ENCODE peak calls at places on chromosomes 4 and X, in eight cellular contexts. M is PC-3, V is fibroblast of mammary gland, D is gastrocnemius medialis, P is fibroblast of lung, K is epithelial cell of esophagus, L is upper lobe of left lung, X is psoas muscle. C is an unnamed sample.

GRCh38 chr4:1793940-1794808 is 1.1 kb downstream of the FGFR3 start:
- DNase-seq in X (no peak), P (peak), M (no peak), L (no peak), K (peak), V (no peak), D (no peak), C (no peak)

GRCh38 chr4:38188631-38189101 is 228.5 kb downstream of the PTTG2 start:
- DNase-seq in X (no peak), P (no peak), M (peak), L (peak), D (no peak), K (peak), V (peak), C (no peak)

GRCh38 chrX:15350329-15350996 is 15.1 kb upstream of the PIGA start:
- DNase-seq in V (no peak), K (no peak), X (no peak), D (no peak), M (no peak), L (no peak), P (no peak), C (no peak)

GRCh38 chr4:157447195-157447594 is 226.7 kb downstream of the GRIA2 start:
- DNase-seq in D (no peak), K (peak), V (no peak), L (no peak), X (no peak), P (no peak), M (peak), C (no peak)

GRCh38 chrX:27807690-27808089 is at the start of gene MAGEB10:
- DNase-seq in M (no peak), L (no peak), V (no peak), K (no peak), D (no peak), X (no peak), P (no peak), C (no peak)

GRCh38 chrX:14941301-14941700 is 68.1 kb downstream of the MOSPD2 start:
- DNase-seq in K (no peak), X (no peak), V (no peak), L (no peak), D (no peak), M (no peak), P (no peak), C (no peak)

GRCh38 chr4:85952518-85952917 is 407.3 kb downstream of the MAPK10 start:
- DNase-seq in K (peak), M (peak), L (no peak), V (peak), P (peak), X (no peak), D (no peak), C (no peak)

GRCh38 chr4:99126376-99126775 is 17.7 kb downstream of the ADH4 start:
- DNase-seq in M (no peak), P (no peak), K (no peak), L (no peak), D (no peak), V (no peak), X (no peak), C (no peak)

GRCh38 chr4:169283114-169283509 is 12.4 kb upstream of the SH3RF1 start:
- DNase-seq in M (peak), D (no peak), V (peak), K (peak), L (no peak), X (no peak), P (peak), C (no peak)

GRCh38 chr4:18442957-18443356 is 421.4 kb upstream of the LCORL start:
- DNase-seq in X (no peak), P (no peak), M (no peak), K (no peak), D (no peak), V (no peak), L (no peak), C (no peak)

GRCh38 chr4:152778656-152779512 is 646 bp downstream of the TIGD4 start:
- DNase-seq in D (peak), M (peak), P (no peak), L (peak), K (peak), X (no peak), V (peak), C (no peak)

GRCh38 chr4:141346144-141346543 is 125.4 kb downstream of the ZNF330 start:
- DNase-seq in V (peak), K (peak), L (no peak), D (no peak), X (no peak), P (peak), M (peak), C (no peak)
- TF ChIP-seq CTCF in V (peak), K (peak), L (peak), D (peak), X (peak), P (peak), M (peak), C (peak)

DNA sequence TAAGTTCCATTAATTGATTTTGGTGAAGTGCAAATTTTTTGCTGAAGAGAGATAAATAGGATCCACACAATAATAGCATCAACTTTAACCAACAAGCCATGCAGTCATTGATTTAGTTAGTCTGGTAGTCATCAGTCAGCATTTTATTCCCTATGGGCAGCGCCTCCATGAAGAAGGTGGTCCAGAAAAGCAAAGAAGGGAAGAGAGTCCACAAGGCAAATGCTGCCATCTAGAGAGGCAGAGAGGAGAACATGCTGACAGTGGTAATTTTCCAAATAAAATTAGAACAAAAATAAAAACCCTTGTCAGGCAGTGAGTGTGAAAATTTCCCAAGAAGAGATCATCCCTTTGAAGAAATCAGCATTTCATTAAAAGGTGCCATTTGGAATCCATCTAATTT is 366.7 kb upstream of the FAM241A start:
- DNase-seq in V (peak), M (no peak), X (no peak), K (no peak), D (no peak), L (no peak), P (no peak), C (no peak)
- TF ChIP-seq CTCF in V (peak), M (no peak), X (no peak), K (peak), D (no peak), L (no peak), P (peak), C (no peak)

GRCh38 chr4:101793397-101793796 is 2.9 kb downstream of the BANK1 start:
- DNase-seq in L (no peak), V (no peak), M (no peak), D (no peak), X (no peak), K (no peak), P (no peak), C (no peak)

GRCh38 chr4:101792056-101792575 is 1.6 kb downstream of the BANK1 start:
- DNase-seq in X (no peak), K (no peak), D (no peak), M (peak), V (no peak), L (no peak), P (peak), C (no peak)

GRCh38 chr4:101791189-101791572 is 651 bp downstream of the BANK1 start:
- DNase-seq in D (no peak), P (no peak), X (no peak), L (peak), V (no peak), K (no peak), M (peak), C (no peak)

GRCh38 chr4:101787917-101788316 is 2.6 kb upstream of the BANK1 start:
- DNase-seq in X (no peak), M (no peak), D (no peak), P (peak), V (no peak), K (no peak), L (no peak), C (no peak)

DNA sequence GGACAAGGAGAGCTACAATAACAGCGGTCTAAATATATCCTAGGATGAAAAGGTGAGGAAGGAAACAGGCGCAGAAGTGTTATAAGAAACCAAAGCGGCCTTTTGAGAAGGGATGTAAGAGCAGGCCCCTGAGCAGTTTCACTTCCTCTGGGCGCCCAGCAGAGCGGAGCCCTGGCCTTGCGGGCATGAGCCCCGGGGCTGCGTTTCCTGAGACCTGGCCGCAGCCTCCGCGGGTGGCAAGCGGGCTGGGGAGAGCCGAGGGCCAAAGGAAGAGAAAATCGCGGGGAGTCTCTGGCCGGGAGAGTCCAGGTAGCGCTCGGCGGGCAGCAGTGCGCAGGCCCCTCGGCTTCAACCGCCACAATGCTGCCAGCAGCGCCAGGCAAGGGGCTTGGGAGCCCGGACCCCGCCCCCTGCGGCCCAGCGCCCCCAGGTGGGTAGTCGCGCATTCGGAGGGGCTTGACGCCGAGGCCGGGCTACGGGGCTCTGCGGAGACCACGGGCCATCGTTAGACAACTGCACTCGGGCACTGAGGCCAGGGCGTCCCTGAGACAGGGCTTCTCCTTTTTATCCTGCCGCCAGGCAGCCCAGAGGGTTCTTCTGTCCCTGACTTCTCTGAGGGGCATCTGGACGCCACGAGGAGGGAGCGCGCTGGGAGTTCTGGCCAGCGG is at the start of gene BANK1:
- DNase-seq in V (no peak), P (peak), L (peak), K (peak), M (peak), D (no peak), X (peak), C (no peak)
- TF ChIP-seq CTCF in V (no peak), P (peak), L (peak), K (no peak), M (peak), D (no peak), X (no peak), C (no peak)

DNA sequence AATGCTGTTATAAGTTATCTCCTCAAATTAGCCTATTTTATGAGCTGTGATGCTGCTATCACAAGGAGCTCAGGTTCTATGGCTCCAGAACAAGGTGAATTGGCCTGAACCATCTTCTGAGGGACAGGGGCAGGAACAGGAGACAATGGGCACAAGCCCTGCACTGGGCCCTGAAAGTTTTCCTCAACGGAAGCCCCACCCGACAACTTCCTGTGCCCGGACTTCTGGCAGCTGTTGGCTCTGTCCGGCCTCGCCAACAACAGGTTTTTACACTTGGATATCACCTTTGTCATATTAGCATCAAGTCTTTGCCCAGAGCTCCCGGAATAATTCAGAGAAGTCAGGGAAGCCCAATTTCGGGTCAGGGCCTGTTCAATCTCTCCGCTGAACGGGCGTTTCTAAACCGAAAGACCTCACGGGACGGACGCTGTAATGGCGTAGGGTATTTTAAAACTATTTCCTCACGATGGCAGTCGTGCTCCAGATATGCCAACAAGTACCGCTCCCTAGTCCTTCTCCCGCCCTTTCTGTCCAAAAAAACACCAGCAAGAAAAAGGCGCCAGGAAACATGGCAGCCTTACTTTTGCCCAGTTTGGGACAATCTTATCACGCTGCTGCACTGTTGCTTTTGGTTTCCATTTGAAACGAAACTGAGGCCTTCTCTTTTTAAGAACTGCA is 201.0 kb upstream of the STK26 start:
- DNase-seq in V (peak), P (peak), L (peak), M (no peak), D (no peak), K (no peak), X (peak), C (peak)
- TF ChIP-seq CTCF in V (peak), P (no peak), L (no peak), M (no peak), D (peak), K (no peak), X (peak), C (no peak)

DNA sequence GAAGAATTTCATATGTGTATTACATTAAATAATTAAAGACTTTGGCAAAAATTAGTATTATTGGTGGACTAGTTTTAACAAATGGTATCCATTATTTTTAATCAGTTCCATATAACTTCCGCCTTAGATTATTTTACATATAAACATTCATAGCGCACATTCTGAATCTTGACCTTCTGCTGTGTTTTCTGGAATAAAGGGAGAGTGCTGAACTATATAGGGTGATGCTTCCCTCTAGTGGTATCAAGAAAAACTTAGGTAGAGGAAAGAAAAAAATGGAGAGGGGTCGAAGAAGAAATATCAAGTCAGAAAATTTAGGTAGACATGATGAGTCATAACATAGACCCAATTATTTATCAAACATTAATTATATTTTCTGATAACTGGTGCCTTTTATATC is 155.6 kb upstream of the PACRGL start:
- DNase-seq in L (no peak), P (peak), D (no peak), V (peak), K (peak), X (no peak), M (peak), C (no peak)
- TF ChIP-seq CTCF in L (peak), P (peak), D (no peak), V (peak), K (peak), X (peak), M (peak), C (peak)

DNA sequence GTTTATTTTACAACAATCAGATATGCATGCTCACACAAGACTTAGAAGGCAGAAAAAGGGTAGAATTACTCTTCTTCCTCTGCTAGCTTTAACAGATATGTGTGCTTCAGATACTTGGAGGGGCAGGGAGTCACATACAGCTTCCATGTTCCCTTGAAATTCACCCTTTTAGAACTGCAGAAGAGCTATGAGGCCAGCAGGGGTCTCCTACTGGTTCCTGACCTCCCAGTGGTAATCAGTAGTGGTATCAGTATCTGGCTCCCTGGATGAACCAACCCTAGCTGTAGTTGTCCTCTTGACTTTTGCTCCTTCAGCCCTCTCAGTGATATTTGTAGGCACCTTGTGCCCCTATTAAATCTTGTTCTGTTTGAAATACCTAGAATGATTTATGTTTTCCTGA is 81.5 kb downstream of the RCHY1 start:
- DNase-seq in M (peak), X (no peak), P (peak), L (no peak), K (peak), V (peak), D (no peak), C (no peak)
- TF ChIP-seq CTCF in M (peak), X (no peak), P (peak), L (no peak), K (peak), V (peak), D (no peak), C (no peak)

C was measured in right atrium auricular region.